ENCODE peak calls at places on chromosomes 5 and 9, in nine cellular contexts. L is endothelial cell; E is NCI-H2029; R is SK-N-SH; Z is glomerular endothelial cell; P is stimulated activated CD8-positive, alpha-beta memory T cell treated with anti-CD3 and anti-CD28 coated beads, Interleukin-15, amount 100 ng/mL, for 1 hour; O is NCI-H1417; Q is KBM-7; A is spleen. B is an unnamed sample.

GRCh38 chr5:170554566-170555267 is 50.9 kb downstream of the KCNIP1 start:
- DNase-seq in E (no peak), A (no peak), R (peak; percentile 46), Z (no peak), L (no peak), Q (no peak), O (peak; percentile 51), P (no peak), B (peak; percentile 16)

GRCh38 chr5:132369012-132369470 is 469 bp upstream of the SLC22A5 start:
- DNase-seq in E (no peak), Z (no peak), O (no peak), L (no peak), P (no peak), A (no peak), Q (no peak), R (no peak), B (peak; percentile 47)

GRCh38 chr9:125391704-125392103 is 130.1 kb downstream of the GAPVD1 start:
- DNase-seq in E (no peak), P (no peak), Q (no peak), O (peak; percentile 23), A (no peak), R (no peak), Z (no peak), L (no peak), B (no peak)

GRCh38 chr9:38662763-38663593 is 42.6 kb upstream of the ANKRD18A start:
- DNase-seq in Z (no peak), A (no peak), R (peak; percentile 36), P (no peak), O (no peak), E (no peak), Q (no peak), L (no peak), B (no peak)

GRCh38 chr5:157912621-157913325 is 53.8 kb upstream of the CLINT1 start:
- DNase-seq in R (no peak), A (no peak), Q (no peak), O (no peak), E (peak; percentile 96), P (no peak), Z (no peak), L (no peak), B (no peak)

GRCh38 chr9:21434202-21435014 is 5.8 kb upstream of the IFNA1 start:
- DNase-seq in Z (peak; percentile 27), R (peak; percentile 16), E (peak; percentile 12), Q (peak; percentile 53), O (peak; percentile 41), P (peak; percentile 14), L (peak; percentile 27), A (no peak), B (peak; percentile 9)

GRCh38 chr5:178353461-178353860 is 120.9 kb upstream of the PHYKPL start:
- DNase-seq in O (no peak), Q (no peak), Z (no peak), E (no peak), L (no peak), A (peak; percentile 9), P (no peak), R (no peak), B (no peak)

GRCh38 chr9:129569506-129570449 is 51.1 kb downstream of the C9orf50 start:
- DNase-seq in R (peak; percentile 76), P (no peak), L (no peak), A (no peak), O (peak; percentile 32), Z (no peak), E (no peak), Q (peak; percentile 37), B (no peak)

GRCh38 chr5:139700711-139701693 is 52.9 kb downstream of the CXXC5 start:
- DNase-seq in P (no peak), O (peak; percentile 12), Z (no peak), Q (peak; percentile 83), L (no peak), R (peak; percentile 45), E (no peak), A (peak; percentile 79), B (peak; percentile 83)

GRCh38 chr9:75185585-75186170 is 97.4 kb downstream of the OSTF1 start:
- DNase-seq in O (peak; percentile 51), A (peak; percentile 78), R (no peak), P (peak; percentile 12), E (no peak), Q (peak; percentile 45), Z (no peak), L (peak; percentile 64), B (no peak)

GRCh38 chr5:2906302-2907090 is 155.0 kb upstream of the IRX2 start:
- DNase-seq in O (no peak), Q (no peak), P (no peak), Z (no peak), A (peak; percentile 36), L (no peak), E (no peak), R (no peak), B (no peak)

GRCh38 chr5:132253008-132253441 is 4.5 kb upstream of the PDLIM4 start:
- DNase-seq in P (no peak), R (no peak), A (peak; percentile 56), O (peak; percentile 44), Q (no peak), Z (no peak), L (no peak), E (no peak), B (no peak)

GRCh38 chr5:78594946-78595921 is 53.3 kb downstream of the LHFPL2 start:
- DNase-seq in R (no peak), L (no peak), Q (no peak), E (peak; percentile 13), P (no peak), A (no peak), Z (peak; percentile 89), O (no peak), B (no peak)

GRCh38 chr5:138654281-138654867 is 79.2 kb upstream of the HSPA9 start:
- DNase-seq in A (no peak), L (no peak), Z (no peak), P (peak; percentile 23), E (no peak), R (no peak), Q (peak; percentile 94), O (no peak), B (no peak)

GRCh38 chr9:70165006-70165602 is 93.7 kb upstream of the SMC5 start:
- DNase-seq in O (no peak), A (no peak), E (no peak), P (no peak), Z (no peak), R (no peak), L (no peak), Q (no peak), B (no peak)

GRCh38 chr9:91033802-91034201 is 232.2 kb downstream of the SYK start:
- DNase-seq in Q (peak; percentile 41), R (no peak), E (no peak), Z (no peak), O (no peak), L (peak; percentile 54), P (peak; percentile 24), A (peak; percentile 86), B (no peak)

GRCh38 chr5:17037751-17038150 is 101.7 kb upstream of the MYO10 start:
- DNase-seq in E (no peak), R (no peak), A (no peak), P (no peak), Z (no peak), L (no peak), Q (no peak), O (no peak), B (no peak)

GRCh38 chr5:39835371-39835770 is 410.6 kb upstream of the DAB2 start:
- DNase-seq in O (no peak), R (no peak), P (no peak), Q (no peak), Z (no peak), L (no peak), E (no peak), A (no peak), B (no peak)

GRCh38 chr5:151204051-151204450 is 19.8 kb downstream of the CCDC69 start:
- DNase-seq in R (no peak), O (no peak), Q (no peak), A (no peak), L (no peak), E (no peak), Z (no peak), P (no peak), B (no peak)

GRCh38 chr5:78405820-78406750 is 45.7 kb downstream of the SCAMP1 start:
- DNase-seq in P (no peak), R (no peak), E (no peak), L (no peak), Q (no peak), Z (peak; percentile 25), O (no peak), A (no peak), B (no peak)

GRCh38 chr9:132575005-132575609 is 7.3 kb upstream of the BARHL1 start:
- DNase-seq in L (peak; percentile 88), R (peak; percentile 93), A (peak; percentile 87), O (peak; percentile 90), E (peak; percentile 88), Z (peak; percentile 23), P (peak; percentile 14), Q (peak; percentile 71), B (peak; percentile 7)

GRCh38 chr5:51096859-51097258 is 286.4 kb upstream of the ISL1 start:
- DNase-seq in L (no peak), O (no peak), R (no peak), A (no peak), Q (no peak), E (no peak), Z (no peak), P (no peak), B (no peak)

GRCh38 chr5:74382864-74383618 is 257.5 kb downstream of the ENC1 start:
- DNase-seq in E (no peak), Q (no peak), P (no peak), O (peak; percentile 9), R (peak; percentile 19), Z (no peak), A (no peak), L (no peak), B (no peak)

GRCh38 chr9:19488721-19489120 is 79.9 kb downstream of the ACER2 start:
- DNase-seq in O (no peak), Z (no peak), Q (no peak), A (no peak), E (no peak), P (no peak), L (no peak), R (no peak), B (no peak)

GRCh38 chr5:176738851-176739250 is 71.5 kb upstream of the UNC5A start:
- DNase-seq in R (peak; percentile 52), Z (no peak), P (no peak), E (no peak), L (no peak), O (peak; percentile 78), A (peak; percentile 40), Q (no peak), B (no peak)

B was measured in NCI-H526 treated with DMSO at 0.1 percent for 48 hours.